ENCODE peak calls at places on chromosome 14, in seven cellular contexts. W is NCI-H1105 treated with DMSO at 0.1 percent for 48 hours, O is frontal cortex, L is foreskin fibroblast, S is psoas muscle, H is NCI-H345, P is GM12891. R is an unnamed sample.

GRCh38 chr14:78863143-78863542 is 693.0 kb downstream of the NRXN3 start:
- DNase-seq in W (no peak), O (no peak), L (peak), S (no peak), H (no peak), P (no peak), R (peak)

GRCh38 chr14:91350813-91351507 is 66.7 kb downstream of the CCDC88C start:
- DNase-seq in W (no peak), O (no peak), L (no peak), S (no peak), H (no peak), P (no peak), R (no peak)

GRCh38 chr14:38951451-38951850 is 151.6 kb downstream of the SEC23A start:
- DNase-seq in W (no peak), O (no peak), L (peak), S (no peak), H (no peak), P (no peak), R (peak)

GRCh38 chr14:102229071-102229738 is 75.8 kb downstream of the MOK start:
- DNase-seq in W (no peak), O (no peak), L (no peak), S (no peak), H (no peak), P (no peak), R (no peak)

GRCh38 chr14:67932708-67933107 is 113.1 kb downstream of the RAD51B start:
- DNase-seq in W (no peak), O (no peak), L (no peak), S (no peak), H (no peak), P (no peak), R (no peak)

GRCh38 chr14:103856105-103856504 is 8.7 kb upstream of the PPP1R13B start:
- DNase-seq in W (no peak), O (no peak), L (no peak), S (no peak), H (no peak), P (no peak), R (no peak)

GRCh38 chr14:94129758-94130414 is 482 bp upstream of the IFI27L2 start:
- DNase-seq in W (peak), O (no peak), L (peak), S (peak), H (peak), P (no peak), R (peak)

GRCh38 chr14:88998027-88998426 is 173.6 kb downstream of the TTC8 start:
- DNase-seq in W (peak), O (no peak), L (no peak), S (no peak), H (no peak), P (no peak), R (no peak)

GRCh38 chr14:105292810-105293711 is 7.7 kb downstream of the BRF1 start:
- DNase-seq in W (no peak), O (peak), L (no peak), S (no peak), H (no peak), P (no peak), R (no peak)

GRCh38 chr14:39229601-39230110 is 4.1 kb upstream of the MIA2 start:
- DNase-seq in W (no peak), O (no peak), L (no peak), S (no peak), H (no peak), P (no peak), R (no peak)

GRCh38 chr14:24794906-24795305 is 160.9 kb upstream of the GZMB start:
- DNase-seq in W (no peak), O (no peak), L (no peak), S (no peak), H (no peak), P (no peak), R (no peak)

GRCh38 chr14:36443374-36443773 is 76.7 kb downstream of the NKX2-1 start:
- DNase-seq in W (no peak), O (no peak), L (no peak), S (no peak), H (peak), P (no peak), R (no peak)